ENCODE peak calls at places on chromosome 1, in five cellular contexts. D is ovary; V is substantia nigra; U is stimulated activated CD4-positive, alpha-beta T cell treated with anti-CD3 and anti-CD28 coated beads, Interleukin-15, amount 100 ng/mL, for 1 hour; Q is HFF-Myc. K is an unnamed sample.

GRCh38 chr1:213586609-213586972 is 401.2 kb upstream of the PROX1 start:
- DNase-seq in U (no peak), V (no peak), Q (no peak), D (no peak), K (no peak)

GRCh38 chr1:39153684-39154083 is 50.8 kb upstream of the MACF1 start:
- DNase-seq in D (no peak), V (no peak), Q (no peak), U (no peak), K (no peak)

GRCh38 chr1:65059930-65060538 is 88.0 kb upstream of the AK4 start:
- DNase-seq in U (no peak), V (no peak), Q (no peak), D (no peak), K (no peak)

GRCh38 chr1:61163794-61164193 is 81.4 kb downstream of the NFIA start:
- DNase-seq in V (no peak), D (no peak), U (no peak), Q (no peak), K (no peak)

GRCh38 chr1:61079898-61080336 is 2.4 kb upstream of the NFIA start:
- DNase-seq in Q (peak), U (no peak), D (peak), V (peak), K (peak)

GRCh38 chr1:46757256-46757955 is 38.5 kb upstream of the EFCAB14 start:
- DNase-seq in Q (no peak), U (no peak), D (no peak), V (no peak), K (peak)

GRCh38 chr1:194071200-194071599 is 884.8 kb upstream of the B3GALT2 start:
- DNase-seq in Q (no peak), U (no peak), D (no peak), V (no peak), K (no peak)

GRCh38 chr1:21653744-21654100 is 15.4 kb downstream of the RAP1GAP start:
- DNase-seq in D (no peak), U (no peak), Q (no peak), V (peak), K (no peak)

GRCh38 chr1:231079166-231079565 is 39.1 kb upstream of the FAM89A start:
- DNase-seq in Q (no peak), U (no peak), V (no peak), D (no peak), K (no peak)